ENCODE peak calls at places on chromosomes 4 and X, in six cellular contexts. One of them, this sample, is unnamed.

GRCh38 chr4:53620956-53621355 is 29.7 kb upstream of the LNX1 start:
- DNase-seq in CD8-positive, alpha-beta memory T cell: no peak
- DNase-seq in colonic mucosa: no peak
- DNase-seq in activated CD4-positive, CD25-positive, alpha-beta regulatory T cell: no peak
- DNase-seq in NCI-H446 treated with DMSO at 0.1 percent for 48 hours: no peak
- DNase-seq in HFFc6: no peak
- DNase-seq in this sample: no peak

GRCh38 chrX:155094468-155095061 is 23.3 kb downstream of the BRCC3 start:
- DNase-seq in NCI-H446 treated with DMSO at 0.1 percent for 48 hours: no peak
- DNase-seq in HFFc6: no peak
- DNase-seq in colonic mucosa: no peak
- DNase-seq in CD8-positive, alpha-beta memory T cell: no peak
- DNase-seq in activated CD4-positive, CD25-positive, alpha-beta regulatory T cell: no peak
- DNase-seq in this sample: peak

GRCh38 chrX:141642979-141643378 is 53.5 kb downstream of the SPANXA2 start:
- DNase-seq in activated CD4-positive, CD25-positive, alpha-beta regulatory T cell: no peak
- DNase-seq in NCI-H446 treated with DMSO at 0.1 percent for 48 hours: no peak
- DNase-seq in CD8-positive, alpha-beta memory T cell: no peak
- DNase-seq in HFFc6: peak
- DNase-seq in colonic mucosa: no peak
- DNase-seq in this sample: no peak

GRCh38 chrX:30863969-30864368 is 25.1 kb downstream of the TAB3 start:
- DNase-seq in colonic mucosa: no peak
- DNase-seq in HFFc6: no peak
- DNase-seq in activated CD4-positive, CD25-positive, alpha-beta regulatory T cell: no peak
- DNase-seq in NCI-H446 treated with DMSO at 0.1 percent for 48 hours: no peak
- DNase-seq in CD8-positive, alpha-beta memory T cell: no peak
- DNase-seq in this sample: no peak

GRCh38 chrX:70049406-70049805 is 332 bp downstream of the AWAT2 start:
- DNase-seq in CD8-positive, alpha-beta memory T cell: no peak
- DNase-seq in colonic mucosa: no peak
- DNase-seq in HFFc6: no peak
- DNase-seq in NCI-H446 treated with DMSO at 0.1 percent for 48 hours: no peak
- DNase-seq in activated CD4-positive, CD25-positive, alpha-beta regulatory T cell: no peak
- DNase-seq in this sample: no peak

GRCh38 chrX:110866421-110866820 is 70.8 kb upstream of the CHRDL1 start:
- DNase-seq in CD8-positive, alpha-beta memory T cell: no peak
- DNase-seq in HFFc6: no peak
- DNase-seq in colonic mucosa: no peak
- DNase-seq in activated CD4-positive, CD25-positive, alpha-beta regulatory T cell: no peak
- DNase-seq in NCI-H446 treated with DMSO at 0.1 percent for 48 hours: no peak
- DNase-seq in this sample: no peak

GRCh38 chrX:102720237-102721168 is at the start of gene GPRASP3:
- DNase-seq in NCI-H446 treated with DMSO at 0.1 percent for 48 hours: peak
- DNase-seq in colonic mucosa: peak
- DNase-seq in HFFc6: no peak
- DNase-seq in activated CD4-positive, CD25-positive, alpha-beta regulatory T cell: peak
- DNase-seq in CD8-positive, alpha-beta memory T cell: peak
- DNase-seq in this sample: peak

GRCh38 chr4:169060396-169061081 is 50.5 kb upstream of the CBR4 start:
- DNase-seq in activated CD4-positive, CD25-positive, alpha-beta regulatory T cell: no peak
- DNase-seq in HFFc6: no peak
- DNase-seq in colonic mucosa: peak
- DNase-seq in NCI-H446 treated with DMSO at 0.1 percent for 48 hours: no peak
- DNase-seq in CD8-positive, alpha-beta memory T cell: no peak
- DNase-seq in this sample: no peak

GRCh38 chr4:176191974-176192373 is 3.4 kb downstream of the SPATA4 start:
- DNase-seq in colonic mucosa: no peak
- DNase-seq in HFFc6: peak
- DNase-seq in NCI-H446 treated with DMSO at 0.1 percent for 48 hours: no peak
- DNase-seq in activated CD4-positive, CD25-positive, alpha-beta regulatory T cell: no peak
- DNase-seq in CD8-positive, alpha-beta memory T cell: no peak
- DNase-seq in this sample: peak

GRCh38 chrX:103607385-103608304 is at the start of gene TCEAL3:
- DNase-seq in CD8-positive, alpha-beta memory T cell: peak
- DNase-seq in activated CD4-positive, CD25-positive, alpha-beta regulatory T cell: no peak
- DNase-seq in NCI-H446 treated with DMSO at 0.1 percent for 48 hours: no peak
- DNase-seq in HFFc6: no peak
- DNase-seq in colonic mucosa: peak
- DNase-seq in this sample: peak

GRCh38 chr4:61385302-61385701 is 185.2 kb downstream of the ADGRL3 start:
- DNase-seq in activated CD4-positive, CD25-positive, alpha-beta regulatory T cell: no peak
- DNase-seq in CD8-positive, alpha-beta memory T cell: no peak
- DNase-seq in colonic mucosa: no peak
- DNase-seq in HFFc6: no peak
- DNase-seq in NCI-H446 treated with DMSO at 0.1 percent for 48 hours: no peak
- DNase-seq in this sample: no peak

This sample was measured in NCI-H1694.